ENCODE peak calls at places on chromosome 14, in six cellular contexts. X is AG04450, M is HFF-Myc, C is hepatocyte, Q is PC-3, G is uterus. Y is an unnamed sample.
A peak's percentile ranks its signal among the peaks of the same experiment; 100 is the strongest.

GRCh38 chr14:30656190-30656632 is 34.1 kb downstream of the SCFD1 start:
- DNase-seq in X (no peak), C (peak; percentile 39), M (peak; percentile 21), Q (peak; percentile 57), G (peak; percentile 20), Y (no peak)

GRCh38 chr14:43406936-43407335 is 1100.1 kb downstream of the FSCB start:
- DNase-seq in M (no peak), C (no peak), Q (no peak), G (no peak), X (no peak), Y (no peak)

GRCh38 chr14:21711360-21711961 is 37.8 kb upstream of the OR4E1 start:
- DNase-seq in Q (peak; percentile 60), G (no peak), M (peak; percentile 11), X (no peak), C (peak; percentile 68), Y (peak; percentile 9)

GRCh38 chr14:98138666-98139065 is 1133.3 kb downstream of the BCL11B start:
- DNase-seq in M (no peak), C (peak; percentile 55), Q (peak; percentile 30), X (no peak), G (no peak), Y (no peak)

GRCh38 chr14:54715244-54715643 is 148.3 kb downstream of the SAMD4A start:
- DNase-seq in X (no peak), G (no peak), M (no peak), C (no peak), Q (peak; percentile 65), Y (no peak)

GRCh38 chr14:80572666-80573065 is 361.4 kb upstream of the DIO2 start:
- DNase-seq in X (no peak), M (no peak), G (no peak), Q (no peak), C (no peak), Y (no peak)

GRCh38 chr14:71551291-71551955 is 380.8 kb upstream of the RGS6 start:
- DNase-seq in G (no peak), C (peak; percentile 43), X (peak; percentile 44), Q (no peak), M (peak; percentile 10), Y (no peak)

GRCh38 chr14:86279405-86279804 is 749.5 kb downstream of the FLRT2 start:
- DNase-seq in X (no peak), Q (no peak), G (no peak), C (no peak), M (no peak), Y (no peak)

GRCh38 chr14:104138098-104138890 is at the start of gene KIF26A:
- DNase-seq in M (no peak), Q (peak; percentile 25), C (peak; percentile 72), X (no peak), G (no peak), Y (no peak)

GRCh38 chr14:95323917-95324316 is 4.2 kb upstream of the CLMN start:
- DNase-seq in X (no peak), C (no peak), M (no peak), Q (no peak), G (no peak), Y (no peak)

GRCh38 chr14:104436741-104437701 is 142.5 kb upstream of the C14orf180 start:
- DNase-seq in X (no peak), Q (no peak), C (no peak), M (no peak), G (no peak), Y (no peak)

GRCh38 chr14:65600742-65601141 is 188.2 kb downstream of the FUT8 start:
- DNase-seq in C (no peak), G (no peak), Q (no peak), X (no peak), M (no peak), Y (no peak)

GRCh38 chr14:22472935-22473854 is 115.8 kb downstream of the DAD1 start:
- DNase-seq in X (no peak), M (no peak), G (no peak), C (peak; percentile 53), Q (peak; percentile 72), Y (no peak)

GRCh38 chr14:33617154-33617553 is 333.7 kb downstream of the EGLN3 start:
- DNase-seq in X (no peak), Q (peak; percentile 94), M (peak; percentile 80), C (peak; percentile 6), G (no peak), Y (peak; percentile 69)

GRCh38 chr14:23118506-23119361 is at the start of gene CEBPE:
- DNase-seq in G (no peak), C (no peak), Q (no peak), M (no peak), X (no peak), Y (no peak)

GRCh38 chr14:106790189-106791036 is 1264.0 kb downstream of the TMEM121 start:
- DNase-seq in Q (peak; percentile 36), M (no peak), C (no peak), G (peak; percentile 30), X (no peak), Y (no peak)

GRCh38 chr14:89900822-89901221 is 53.7 kb downstream of the EFCAB11 start:
- DNase-seq in M (no peak), G (no peak), C (no peak), Q (no peak), X (no peak), Y (no peak)

GRCh38 chr14:89906000-89906399 is 48.5 kb downstream of the EFCAB11 start:
- DNase-seq in G (no peak), M (no peak), Q (no peak), C (no peak), X (no peak), Y (no peak)

GRCh38 chr14:89902876-89903275 is 51.7 kb downstream of the EFCAB11 start:
- DNase-seq in G (no peak), X (no peak), M (no peak), C (no peak), Q (no peak), Y (no peak)

GRCh38 chr14:89903340-89903965 is 51.1 kb downstream of the EFCAB11 start:
- DNase-seq in G (no peak), Q (no peak), M (no peak), C (no peak), X (no peak), Y (no peak)

DNA sequence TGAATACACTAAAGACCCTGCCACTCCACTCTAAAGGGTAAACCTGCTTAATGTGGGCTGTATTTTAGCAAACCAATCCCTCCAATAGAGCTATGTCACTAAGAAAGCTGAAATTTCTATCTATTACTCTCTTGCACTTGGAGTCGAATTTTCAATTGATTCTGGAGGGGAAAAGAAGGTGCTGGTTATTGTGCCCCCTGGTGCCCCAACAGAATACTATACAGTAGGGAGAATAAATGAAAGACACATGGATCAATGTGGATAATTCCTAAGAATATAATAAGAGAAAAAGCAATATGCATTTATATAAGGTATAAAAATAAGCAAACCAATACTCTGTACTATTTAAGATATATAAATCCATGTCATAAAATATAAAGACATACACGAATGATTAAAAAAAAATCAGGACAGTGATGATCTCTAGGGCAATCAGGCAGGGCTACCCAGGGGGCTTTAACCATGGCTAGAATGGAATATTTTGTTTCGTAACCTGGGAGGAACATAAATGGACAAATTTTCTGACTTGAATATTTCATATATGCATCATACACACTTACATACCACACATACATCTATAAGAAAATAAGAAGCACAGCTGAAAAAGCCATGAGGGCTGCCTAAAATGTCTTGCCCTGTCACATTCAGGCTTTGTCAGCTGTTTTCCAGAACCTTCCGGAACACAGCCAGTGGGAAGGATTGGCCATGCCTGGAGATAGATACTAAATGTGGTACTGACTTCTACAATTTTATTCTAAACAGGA is 54.4 kb downstream of the EFCAB11 start:
- DNase-seq in G (no peak), Q (peak; percentile 29), M (no peak), X (no peak), C (peak; percentile 20), Y (no peak)
- TF ChIP-seq CTCF in G (peak; percentile 10), Q (peak; percentile 73), M (peak; percentile 43), X (peak; percentile 57), C (peak; percentile 53), Y (peak; percentile 66)

GRCh38 chr14:68716698-68717097 is 76.2 kb downstream of the ZFP36L1 start:
- DNase-seq in Q (no peak), X (no peak), C (peak; percentile 63), G (no peak), M (no peak), Y (no peak)
- TF ChIP-seq CTCF in Q (no peak), X (no peak), C (peak; percentile 36), G (no peak), M (no peak), Y (no peak)

GRCh38 chr14:90883782-90884181 is 67.6 kb upstream of the TTC7B start:
- DNase-seq in Q (no peak), X (no peak), G (no peak), C (no peak), M (peak; percentile 12), Y (no peak)
- TF ChIP-seq CTCF in Q (no peak), X (no peak), G (no peak), C (no peak), M (no peak), Y (no peak)

GRCh38 chr14:52012635-52013034 is 23.3 kb downstream of the RTRAF start:
- DNase-seq in C (no peak), X (no peak), Q (no peak), M (no peak), G (peak; percentile 76), Y (no peak)

GRCh38 chr14:52014601-52015267 is 25.4 kb downstream of the RTRAF start:
- DNase-seq in Q (no peak), M (no peak), G (no peak), X (no peak), C (no peak), Y (no peak)

GRCh38 chr14:52011557-52011956 is 22.2 kb downstream of the RTRAF start:
- DNase-seq in X (no peak), M (no peak), G (no peak), C (no peak), Q (no peak), Y (no peak)

GRCh38 chr14:52015411-52016030 is 26.2 kb downstream of the RTRAF start:
- DNase-seq in X (no peak), G (no peak), Q (peak; percentile 49), C (peak; percentile 46), M (no peak), Y (no peak)

DNA sequence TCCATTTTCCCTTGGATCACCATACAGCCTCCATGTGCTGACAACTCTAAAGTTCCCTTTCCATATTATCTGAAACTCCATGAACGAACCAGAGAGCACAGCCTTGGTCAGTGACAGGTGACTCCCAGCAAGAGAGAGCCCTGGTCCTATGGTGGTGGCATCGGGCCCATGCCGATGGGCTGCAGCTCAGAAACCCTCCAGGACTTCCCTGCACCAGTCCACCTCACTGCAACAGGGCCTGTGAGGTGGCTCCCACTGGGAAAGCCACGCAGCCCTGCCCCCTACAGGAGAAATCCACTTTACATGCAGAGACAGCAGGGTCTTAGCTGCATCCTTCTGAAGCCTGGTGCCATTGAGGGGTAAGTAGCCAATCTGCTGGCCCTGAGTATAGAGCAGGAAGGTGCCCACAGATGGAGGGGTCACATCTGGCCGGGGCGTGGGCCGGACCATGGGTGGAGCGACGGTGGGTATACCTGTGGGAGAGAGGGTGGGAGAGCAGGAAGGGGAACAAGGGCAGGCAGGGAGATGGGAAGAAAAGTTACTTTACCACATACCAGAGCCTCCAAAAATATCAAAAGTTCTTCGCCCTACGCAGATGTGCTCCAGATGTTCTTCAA is 24.7 kb downstream of the RTRAF start:
- DNase-seq in X (no peak), M (no peak), Q (peak; percentile 37), C (no peak), G (no peak), Y (no peak)
- TF ChIP-seq CTCF in X (peak; percentile 16), M (peak; percentile 44), Q (peak; percentile 63), C (peak; percentile 9), G (no peak), Y (peak; percentile 39)

GRCh38 chr14:49767473-49768300 is at the start of gene KLHDC2:
- DNase-seq in C (peak; percentile 96), X (peak; percentile 67), M (no peak), G (peak; percentile 88), Q (peak; percentile 94), Y (no peak)
- TF ChIP-seq CTCF in C (peak; percentile 48), X (no peak), M (peak; percentile 12), G (peak; percentile 25), Q (peak; percentile 63), Y (no peak)